ENCODE peak calls at places on chromosome 11, in seven cellular contexts. B is transverse colon, U is cardiac fibroblast, C is left ventricle myocardium inferior, S is GM12865, K is brain microvascular endothelial cell, T is body of pancreas. D is an unnamed sample.
A peak's percentile ranks its signal among the peaks of the same experiment; 100 is the strongest.

GRCh38 chr11:17513853-17514252 is 30.4 kb downstream of the USH1C start:
- DNase-seq in S (no peak), C (no peak), B (no peak), T (no peak), K (no peak), U (peak; percentile 39), D (peak; percentile 70)

GRCh38 chr11:65695459-65696241 is 16.4 kb upstream of the KAT5 start:
- DNase-seq in U (peak; percentile 65), K (no peak), C (no peak), B (peak; percentile 82), S (no peak), T (peak; percentile 80), D (peak; percentile 37)

GRCh38 chr11:133810766-133811165 is 34.5 kb downstream of the SPATA19 start:
- DNase-seq in T (no peak), U (no peak), B (no peak), K (no peak), C (no peak), S (no peak), D (no peak)

GRCh38 chr11:111299111-111300026 is 1.0 kb downstream of the POU2AF3 start:
- DNase-seq in T (peak; percentile 78), B (peak; percentile 73), K (peak; percentile 11), C (peak; percentile 59), S (peak; percentile 35), U (peak; percentile 25), D (peak; percentile 9)

GRCh38 chr11:64281957-64282770 is 2.3 kb downstream of the BAD start:
- DNase-seq in S (no peak), C (no peak), T (no peak), U (no peak), B (no peak), K (no peak), D (no peak)

GRCh38 chr11:12556788-12557384 is 117.3 kb upstream of the TEAD1 start:
- DNase-seq in T (peak; percentile 76), S (no peak), U (peak; percentile 74), C (peak; percentile 82), K (peak; percentile 81), B (peak; percentile 56), D (peak; percentile 65)

GRCh38 chr11:65506770-65507485 is 8.1 kb downstream of the MALAT1 start:
- DNase-seq in S (peak; percentile 89), B (peak; percentile 74), C (no peak), K (peak; percentile 87), T (no peak), U (peak; percentile 96), D (peak; percentile 93)

GRCh38 chr11:116404143-116404800 is 368.5 kb downstream of the BUD13 start:
- DNase-seq in U (no peak), T (no peak), S (no peak), K (no peak), C (no peak), B (no peak), D (no peak)

GRCh38 chr11:133137270-133137669 is 395.0 kb downstream of the OPCML start:
- DNase-seq in T (no peak), S (no peak), B (no peak), K (no peak), C (no peak), U (no peak), D (no peak)

DNA sequence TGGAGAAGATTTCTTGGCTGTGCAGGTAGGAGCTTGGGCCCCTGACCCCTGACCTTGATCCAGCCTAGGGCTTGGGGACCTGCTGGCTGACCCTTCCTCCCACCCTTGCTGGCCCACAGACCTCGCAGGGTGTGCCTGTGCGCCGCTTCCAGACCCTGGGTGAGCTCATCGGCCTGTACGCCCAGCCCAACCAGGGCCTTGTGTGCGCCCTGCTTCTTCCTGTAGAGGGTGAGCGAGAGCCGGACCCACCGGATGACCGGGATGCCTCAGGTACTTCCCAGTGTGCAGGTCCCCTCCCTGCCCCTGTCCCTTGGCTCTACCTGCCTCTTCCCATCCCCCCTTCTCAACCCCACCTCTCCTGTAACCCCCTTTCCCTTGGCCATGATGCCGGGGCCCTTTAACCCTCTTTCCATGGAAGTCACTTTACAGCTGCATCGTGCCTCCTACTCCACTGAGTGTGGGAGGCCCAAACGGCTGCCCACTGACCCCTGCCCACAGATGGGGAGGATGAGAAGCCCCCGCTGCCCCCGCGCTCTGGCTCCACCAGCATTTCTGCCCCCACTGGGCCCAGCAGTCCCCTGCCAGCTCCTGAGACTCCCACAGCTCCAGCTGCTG is 3.8 kb downstream of the INPPL1 start:
- DNase-seq in T (no peak), U (peak; percentile 8), C (no peak), S (no peak), K (no peak), B (no peak), D (peak; percentile 49)
- TF ChIP-seq CTCF in T (no peak), U (peak; percentile 19), C (peak; percentile 23), S (no peak), K (peak; percentile 63), B (no peak), D (peak; percentile 51)

DNA sequence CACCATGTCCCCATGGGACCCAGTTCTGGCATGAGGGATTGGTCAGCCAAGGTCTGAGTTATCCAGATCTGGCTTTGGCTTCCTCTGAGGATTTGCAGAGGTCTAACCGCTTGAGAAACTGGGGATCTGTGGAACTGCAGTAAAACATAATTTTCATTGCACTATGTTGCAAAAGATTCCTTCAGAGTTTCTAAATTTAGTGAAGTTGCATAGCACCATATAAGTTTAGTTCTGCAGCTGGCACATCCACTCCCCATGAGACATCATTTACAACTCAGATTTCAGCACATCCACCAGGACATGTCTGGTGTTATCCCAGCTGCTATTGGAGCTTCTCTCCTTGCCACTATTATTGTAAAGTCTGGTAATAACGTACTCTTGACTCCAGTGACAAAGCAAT is 181.6 kb downstream of the CWF19L2 start:
- DNase-seq in S (no peak), T (no peak), K (no peak), B (no peak), U (peak; percentile 12), C (no peak), D (no peak)
- H3K4me3 ChIP-seq in S (no peak overlapping the region), T (no peak overlapping the region), K (no peak overlapping the region), B (no peak overlapping the region), U (no peak overlapping the region), C (no peak overlapping the region), D (no peak overlapping the region)

GRCh38 chr11:128520206-128520885 is 67.0 kb downstream of the ETS1 start:
- DNase-seq in C (no peak), U (peak; percentile 54), K (no peak), T (no peak), B (no peak), S (no peak), D (no peak)
- TF ChIP-seq CTCF in C (no peak), U (peak; percentile 15), K (peak; percentile 2), T (no peak), B (no peak), S (peak; percentile 8), D (no peak)

GRCh38 chr11:61869636-61870428 is 21.5 kb downstream of the FADS3 start:
- DNase-seq in T (no peak), K (no peak), U (peak; percentile 25), S (no peak), C (no peak), B (no peak), D (no peak)

GRCh38 chr11:61872935-61873565 is 18.3 kb downstream of the FADS3 start:
- DNase-seq in T (no peak), C (no peak), B (no peak), K (no peak), U (no peak), S (no peak), D (no peak)

GRCh38 chr11:61870429-61871039 is 20.8 kb downstream of the FADS3 start:
- DNase-seq in C (no peak), B (no peak), T (no peak), K (no peak), U (peak; percentile 70), S (no peak), D (no peak)

GRCh38 chr11:61868601-61869476 is 22.5 kb downstream of the FADS3 start:
- DNase-seq in T (no peak), S (no peak), K (no peak), B (no peak), U (peak; percentile 18), C (no peak), D (no peak)

GRCh38 chr11:61871158-61871597 is 20.2 kb downstream of the FADS3 start:
- DNase-seq in U (peak; percentile 83), K (peak; percentile 73), B (peak; percentile 65), T (peak; percentile 67), S (peak; percentile 71), C (peak; percentile 81), D (peak; percentile 84)
- H3K4me3 ChIP-seq in U (peak overlapping the region; percentile 15), K (peak overlapping the region; percentile 31), B (no peak overlapping the region), T (no peak overlapping the region), S (no peak overlapping the region), C (peak overlapping the region; percentile 44), D (no peak overlapping the region)

DNA sequence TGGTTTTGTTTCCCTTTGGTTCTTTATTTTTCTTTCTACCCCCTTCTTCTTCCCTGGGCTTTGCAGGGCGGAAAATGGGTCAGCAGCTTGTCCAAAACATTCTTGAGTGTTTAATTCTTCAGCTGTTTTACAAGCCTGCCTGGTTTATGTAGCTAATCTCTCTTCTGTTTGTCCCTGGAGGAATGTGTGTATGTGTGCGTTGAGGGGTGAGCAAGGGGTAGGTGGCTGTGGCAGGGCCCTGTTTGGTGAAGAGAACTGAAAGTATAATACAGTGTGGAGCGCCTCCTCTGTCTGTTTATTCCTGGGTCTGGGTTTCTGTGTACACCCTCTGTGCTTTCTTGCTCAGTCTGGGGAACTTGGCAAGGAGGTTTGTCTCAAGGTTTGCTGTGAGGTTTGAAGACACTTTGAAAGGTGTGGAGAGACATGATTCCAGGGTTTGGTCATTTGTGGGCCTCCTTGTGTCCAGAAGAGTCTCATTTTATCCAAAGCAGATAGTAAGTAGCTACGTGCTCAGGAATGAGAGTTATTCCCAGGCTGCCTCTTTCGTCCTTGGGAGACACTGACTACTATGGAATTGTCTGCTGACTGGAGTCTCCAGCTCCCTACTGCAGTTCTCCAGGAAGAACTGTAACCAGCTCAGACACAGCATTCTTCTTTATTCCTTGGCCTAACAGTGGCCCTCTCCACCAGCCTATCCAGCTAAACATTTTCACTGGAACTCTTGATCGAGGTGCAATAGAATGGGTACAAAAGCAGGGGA is 175.6 kb downstream of the ADAMTS15 start:
- DNase-seq in C (no peak), K (no peak), U (no peak), B (no peak), T (no peak), S (peak; percentile 28), D (no peak)
- TF ChIP-seq CTCF in C (peak; percentile 18), K (peak; percentile 38), U (peak; percentile 3), B (no peak), T (no peak), S (no peak), D (no peak)